ENCODE peak calls at places on chromosomes 6 and 20, in five cellular contexts. One of them, this sample, is unnamed.

GRCh38 chr6:44542401-44543116 is 155.1 kb downstream of the CDC5L start:
- DNase-seq in GDM1: no peak
- DNase-seq in lower leg skin: peak
- DNase-seq in activated CD4-positive, alpha-beta T cell treated with anti-CD3 and anti-CD28 coated beads for 1 hour: no peak
- DNase-seq in omental fat pad: no peak
- DNase-seq in this sample: no peak

GRCh38 chr6:161152527-161152862 is 121.4 kb downstream of the AGPAT4 start:
- DNase-seq in activated CD4-positive, alpha-beta T cell treated with anti-CD3 and anti-CD28 coated beads for 1 hour: no peak
- DNase-seq in lower leg skin: no peak
- DNase-seq in GDM1: no peak
- DNase-seq in omental fat pad: no peak
- DNase-seq in this sample: no peak

GRCh38 chr6:166678426-166678825 is 51.4 kb upstream of the RPS6KA2 start:
- DNase-seq in lower leg skin: no peak
- DNase-seq in omental fat pad: no peak
- DNase-seq in activated CD4-positive, alpha-beta T cell treated with anti-CD3 and anti-CD28 coated beads for 1 hour: no peak
- DNase-seq in GDM1: no peak
- DNase-seq in this sample: no peak

GRCh38 chr6:157063176-157063934 is 260.0 kb downstream of the TMEM242 start:
- DNase-seq in omental fat pad: no peak
- DNase-seq in activated CD4-positive, alpha-beta T cell treated with anti-CD3 and anti-CD28 coated beads for 1 hour: no peak
- DNase-seq in GDM1: no peak
- DNase-seq in lower leg skin: no peak
- DNase-seq in this sample: no peak

GRCh38 chr6:33073431-33073871 is at the start of gene HLA-DPA1:
- DNase-seq in lower leg skin: no peak
- DNase-seq in omental fat pad: no peak
- DNase-seq in activated CD4-positive, alpha-beta T cell treated with anti-CD3 and anti-CD28 coated beads for 1 hour: no peak
- DNase-seq in GDM1: peak
- DNase-seq in this sample: peak

GRCh38 chr6:26044140-26045045 is 42.8 kb upstream of the HFE start:
- DNase-seq in omental fat pad: no peak
- DNase-seq in GDM1: no peak
- DNase-seq in lower leg skin: peak
- DNase-seq in activated CD4-positive, alpha-beta T cell treated with anti-CD3 and anti-CD28 coated beads for 1 hour: no peak
- DNase-seq in this sample: no peak

GRCh38 chr20:57746201-57746600 is 36.4 kb upstream of the PMEPA1 start:
- DNase-seq in omental fat pad: no peak
- DNase-seq in activated CD4-positive, alpha-beta T cell treated with anti-CD3 and anti-CD28 coated beads for 1 hour: no peak
- DNase-seq in GDM1: no peak
- DNase-seq in lower leg skin: no peak
- DNase-seq in this sample: no peak

GRCh38 chr6:111642463-111643158 is 36.9 kb upstream of the TRAF3IP2 start:
- DNase-seq in lower leg skin: peak
- DNase-seq in GDM1: peak
- DNase-seq in omental fat pad: no peak
- DNase-seq in activated CD4-positive, alpha-beta T cell treated with anti-CD3 and anti-CD28 coated beads for 1 hour: no peak
- DNase-seq in this sample: no peak

GRCh38 chr20:31849306-31849930 is 4.0 kb upstream of the FOXS1 start:
- DNase-seq in omental fat pad: no peak
- DNase-seq in activated CD4-positive, alpha-beta T cell treated with anti-CD3 and anti-CD28 coated beads for 1 hour: no peak
- DNase-seq in GDM1: no peak
- DNase-seq in lower leg skin: no peak
- DNase-seq in this sample: no peak

GRCh38 chr6:88584581-88584980 is 378.8 kb downstream of the RNGTT start:
- DNase-seq in activated CD4-positive, alpha-beta T cell treated with anti-CD3 and anti-CD28 coated beads for 1 hour: no peak
- DNase-seq in lower leg skin: no peak
- DNase-seq in GDM1: no peak
- DNase-seq in omental fat pad: no peak
- DNase-seq in this sample: no peak

GRCh38 chr6:134288538-134289203 is 29.2 kb downstream of the SGK1 start:
- DNase-seq in omental fat pad: no peak
- DNase-seq in activated CD4-positive, alpha-beta T cell treated with anti-CD3 and anti-CD28 coated beads for 1 hour: no peak
- DNase-seq in lower leg skin: no peak
- DNase-seq in GDM1: no peak
- DNase-seq in this sample: no peak

GRCh38 chr6:45415315-45415714 is 37.6 kb upstream of the SUPT3H start:
- DNase-seq in activated CD4-positive, alpha-beta T cell treated with anti-CD3 and anti-CD28 coated beads for 1 hour: no peak
- DNase-seq in GDM1: no peak
- DNase-seq in lower leg skin: no peak
- DNase-seq in omental fat pad: no peak
- DNase-seq in this sample: no peak

GRCh38 chr20:62605996-62606395 is 36.3 kb upstream of the SLCO4A1 start:
- DNase-seq in activated CD4-positive, alpha-beta T cell treated with anti-CD3 and anti-CD28 coated beads for 1 hour: no peak
- DNase-seq in lower leg skin: no peak
- DNase-seq in GDM1: no peak
- DNase-seq in omental fat pad: no peak
- DNase-seq in this sample: no peak

GRCh38 chr6:20909621-20910020 is 375.4 kb downstream of the CDKAL1 start:
- DNase-seq in activated CD4-positive, alpha-beta T cell treated with anti-CD3 and anti-CD28 coated beads for 1 hour: no peak
- DNase-seq in omental fat pad: no peak
- DNase-seq in lower leg skin: no peak
- DNase-seq in GDM1: no peak
- DNase-seq in this sample: no peak

GRCh38 chr6:114390176-114390575 is 47.4 kb upstream of the HS3ST5 start:
- DNase-seq in lower leg skin: no peak
- DNase-seq in GDM1: no peak
- DNase-seq in omental fat pad: no peak
- DNase-seq in activated CD4-positive, alpha-beta T cell treated with anti-CD3 and anti-CD28 coated beads for 1 hour: no peak
- DNase-seq in this sample: no peak